ENCODE peak calls at places on chromosomes 3 and 15, in six cellular contexts. C is T-helper 2 cell treated with Interferon-gamma antibody and Interleukin-4, amounts not matched to agents 5 μg/mL and 100 μg/mL, for 36 hours; U is CD4-positive, alpha-beta T cell; A is cardiac muscle cell; V is mucosa of descending colon; G is activated T-cell treated with anti-CD3 and anti-CD28 coated beads for 48 hours. Z is an unnamed sample.

GRCh38 chr15:57440799-57441198 is 64.5 kb downstream of the CGNL1 start:
- DNase-seq in C (no peak), U (no peak), A (peak; percentile 91), V (no peak), G (no peak), Z (no peak)

GRCh38 chr3:188583476-188584161 is 429.7 kb downstream of the LPP start:
- DNase-seq in C (peak; percentile 39), U (no peak), A (peak; percentile 29), V (peak; percentile 74), G (peak; percentile 21), Z (peak; percentile 61)

GRCh38 chr3:14110699-14111098 is 14.0 kb downstream of the CHCHD4 start:
- DNase-seq in C (no peak), U (no peak), A (peak; percentile 14), V (no peak), G (no peak), Z (no peak)

GRCh38 chr3:115691964-115692363 is 68.7 kb downstream of the GAP43 start:
- DNase-seq in C (no peak), U (no peak), A (no peak), V (no peak), G (no peak), Z (no peak)

GRCh38 chr15:43519207-43519606 is 1.8 kb downstream of the MAP1A start:
- DNase-seq in C (no peak), U (no peak), A (no peak), V (no peak), G (no peak), Z (no peak)

GRCh38 chr3:139297588-139298311 is 46.1 kb upstream of the MRPS22 start:
- DNase-seq in C (no peak), U (no peak), A (no peak), V (no peak), G (no peak), Z (no peak)

GRCh38 chr15:58903232-58903631 is 30.2 kb downstream of the SLTM start:
- DNase-seq in C (no peak), U (no peak), A (peak; percentile 33), V (no peak), G (no peak), Z (no peak)

GRCh38 chr3:140899363-140899762 is 42.3 kb upstream of the SLC25A36 start:
- DNase-seq in C (no peak), U (no peak), A (no peak), V (peak; percentile 8), G (no peak), Z (no peak)

GRCh38 chr3:155079795-155080546 is at the start of gene MME:
- DNase-seq in C (no peak), U (no peak), A (peak; percentile 83), V (peak; percentile 27), G (no peak), Z (peak; percentile 18)

GRCh38 chr3:126519506-126520455 is 2.2 kb upstream of the UROC1 start:
- DNase-seq in C (no peak), U (no peak), A (no peak), V (no peak), G (no peak), Z (no peak)

GRCh38 chr15:101058735-101059134 is 139.6 kb downstream of the LRRK1 start:
- DNase-seq in C (no peak), U (no peak), A (no peak), V (peak; percentile 1), G (no peak), Z (no peak)

Z was measured in transverse colon.